ENCODE peak calls at places on chromosome 10, in four cellular contexts. H is HT-29, F is left ventricle myocardium inferior, I is hepatocyte. W is an unnamed sample.

GRCh38 chr10:132095403-132096113 is 29.8 kb downstream of the JAKMIP3 start:
- DNase-seq in H (peak), F (no peak), I (no peak), W (no peak)

GRCh38 chr10:49534670-49535381 is 4.1 kb downstream of the ERCC6 start:
- DNase-seq in H (no peak), F (no peak), I (no peak), W (no peak)

GRCh38 chr10:36109399-36110023 is 467.4 kb upstream of the FZD8 start:
- DNase-seq in H (no peak), F (no peak), I (no peak), W (no peak)

GRCh38 chr10:86385806-86386205 is 19.2 kb upstream of the GRID1 start:
- DNase-seq in H (no peak), F (no peak), I (no peak), W (no peak)

GRCh38 chr10:110857265-110858158 is 14.2 kb upstream of the PDCD4 start:
- DNase-seq in H (peak), F (no peak), I (peak), W (peak)

GRCh38 chr10:49593564-49593875 is 16.6 kb upstream of the SLC18A3 start:
- DNase-seq in H (no peak), F (no peak), I (no peak), W (no peak)

GRCh38 chr10:47147186-47147585 is 152.8 kb upstream of the GDF10 start:
- DNase-seq in H (no peak), F (no peak), I (no peak), W (no peak)

GRCh38 chr10:91745086-91745831 is 53.0 kb upstream of the TNKS2 start:
- DNase-seq in H (peak), F (no peak), I (peak), W (no peak)

GRCh38 chr10:20970708-20971107 is 73.6 kb upstream of the NEBL start:
- DNase-seq in H (no peak), F (no peak), I (no peak), W (no peak)

GRCh38 chr10:47027812-47028260 is 116.6 kb downstream of the PTPN20 start:
- DNase-seq in H (no peak), F (no peak), I (no peak), W (no peak)